ENCODE peak calls at places on chromosomes 5 and 9, in four cellular contexts. Q is H9; H is effector memory CD4-positive, alpha-beta T cell; Z is aorta. X is an unnamed sample. For H3K9me3, the result is how much of the 10 kb centered on the place peaks cover.

GRCh38 chr5:62596691-62597090 is 18.1 kb downstream of the LRRC70 start:
- DNase-seq in Q (no peak), H (no peak), Z (no peak), X (no peak)

GRCh38 chr9:93197670-93198069 is 13.7 kb downstream of the WNK2 start:
- DNase-seq in Q (no peak), H (no peak), Z (no peak), X (no peak)

GRCh38 chr5:64612349-64612961 is 77.8 kb upstream of the SHISAL2B start:
- DNase-seq in Q (peak), H (no peak), Z (no peak), X (no peak)

GRCh38 chr9:23372703-23373102 is 453.3 kb downstream of the ELAVL2 start:
- DNase-seq in Q (no peak), H (no peak), Z (no peak), X (no peak)

GRCh38 chr9:38681747-38682227 is 38.1 kb downstream of the FAM240B start:
- DNase-seq in Q (no peak), H (no peak), Z (no peak), X (no peak)

GRCh38 chr9:68500457-68501158 is 40.1 kb downstream of the TMEM252 start:
- DNase-seq in Q (no peak), H (no peak), Z (no peak), X (no peak)

GRCh38 chr9:89497978-89498844 is at the start of gene SEMA4D:
- DNase-seq in Q (peak), H (peak), Z (peak), X (no peak)

GRCh38 chr9:91902465-91903125 is 47.4 kb downstream of the ROR2 start:
- DNase-seq in Q (no peak), H (no peak), Z (no peak), X (no peak)

GRCh38 chr5:98796197-98796972 is 22.9 kb downstream of the RGMB start:
- DNase-seq in Q (peak), H (peak), Z (no peak), X (peak)

GRCh38 chr9:17795708-17796107 is 216.8 kb downstream of the SH3GL2 start:
- DNase-seq in Q (no peak), H (no peak), Z (peak), X (no peak)

GRCh38 chr9:128724744-128725211 is 851 bp upstream of the ZDHHC12 start:
- DNase-seq in Q (peak), H (peak), Z (peak), X (no peak)

GRCh38 chr9:29555452-29555851 is 1982.2 kb upstream of the C9orf72 start:
- DNase-seq in Q (no peak), H (no peak), Z (no peak), X (no peak)

GRCh38 chr5:1265461-1266455 is 29.1 kb downstream of the TERT start:
- DNase-seq in Q (no peak), H (no peak), Z (no peak), X (no peak)

GRCh38 chr9:115378758-115379157 is 260.8 kb upstream of the TNC start:
- DNase-seq in Q (no peak), H (no peak), Z (no peak), X (no peak)

GRCh38 chr5:56406838-56407237 is 173.7 kb upstream of the ANKRD55 start:
- DNase-seq in Q (no peak), H (no peak), Z (no peak), X (no peak)

GRCh38 chr5:135934939-135935338 is 19.8 kb downstream of the LECT2 start:
- DNase-seq in Q (no peak), H (no peak), Z (no peak), X (no peak)

GRCh38 chr9:133119461-133120342 is 1.3 kb downstream of the RALGDS start:
- DNase-seq in Q (no peak), H (no peak), Z (no peak), X (no peak)

GRCh38 chr9:83583151-83584014 is 39.6 kb upstream of the IDNK start:
- DNase-seq in Q (peak), H (no peak), Z (peak), X (peak)

GRCh38 chr5:174688441-174689354 is 35.7 kb upstream of the MSX2 start:
- DNase-seq in Q (peak), H (no peak), Z (no peak), X (no peak)

GRCh38 chr9:99823392-99824377 is 2.0 kb downstream of the NR4A3 start:
- DNase-seq in Q (peak), H (peak), Z (peak), X (peak)

GRCh38 chr9:88777498-88778312 is 213.6 kb upstream of the S1PR3 start:
- DNase-seq in Q (no peak), H (no peak), Z (peak), X (no peak)

GRCh38 chr9:90726215-90726614 is 75.4 kb upstream of the SYK start:
- DNase-seq in Q (peak), H (no peak), Z (no peak), X (no peak)

GRCh38 chr5:180596668-180597231 is 5.5 kb upstream of the SCGB3A1 start:
- DNase-seq in Q (no peak), H (no peak), Z (no peak), X (no peak)

GRCh38 chr9:117555964-117556629 is 141.2 kb upstream of the ASTN2 start:
- DNase-seq in Q (peak), H (no peak), Z (no peak), X (no peak)

GRCh38 chr5:30890377-30890776 is 303.1 kb upstream of the CDH6 start:
- DNase-seq in Q (no peak), H (no peak), Z (no peak), X (no peak)

GRCh38 chr9:75134495-75134894 is 46.2 kb downstream of the OSTF1 start:
- DNase-seq in Q (no peak), H (no peak), Z (no peak), X (no peak)

GRCh38 chr5:2201832-2202231 is 319.1 kb upstream of the IRX4 start:
- DNase-seq in Q (no peak), H (no peak), Z (no peak), X (no peak)

GRCh38 chr5:171484460-171484899 is 65.0 kb downstream of the FGF18 start:
- DNase-seq in Q (no peak), H (peak), Z (no peak), X (peak)

GRCh38 chr9:134778841-134779411 is 101.7 kb upstream of the FCN2 start:
- DNase-seq in Q (peak), H (no peak), Z (peak), X (no peak)

GRCh38 chr9:79940919-79941318 is 369.2 kb downstream of the TLE4 start:
- DNase-seq in Q (no peak), H (no peak), Z (no peak), X (no peak)

GRCh38 chr5:33091571-33092363 is 349.0 kb upstream of the TARS1 start:
- DNase-seq in Q (no peak), H (no peak), Z (no peak), X (no peak)

GRCh38 chr5:164335837-164336236 is 830.4 kb downstream of the MAT2B start:
- DNase-seq in Q (no peak), H (no peak), Z (no peak), X (no peak)

DNA sequence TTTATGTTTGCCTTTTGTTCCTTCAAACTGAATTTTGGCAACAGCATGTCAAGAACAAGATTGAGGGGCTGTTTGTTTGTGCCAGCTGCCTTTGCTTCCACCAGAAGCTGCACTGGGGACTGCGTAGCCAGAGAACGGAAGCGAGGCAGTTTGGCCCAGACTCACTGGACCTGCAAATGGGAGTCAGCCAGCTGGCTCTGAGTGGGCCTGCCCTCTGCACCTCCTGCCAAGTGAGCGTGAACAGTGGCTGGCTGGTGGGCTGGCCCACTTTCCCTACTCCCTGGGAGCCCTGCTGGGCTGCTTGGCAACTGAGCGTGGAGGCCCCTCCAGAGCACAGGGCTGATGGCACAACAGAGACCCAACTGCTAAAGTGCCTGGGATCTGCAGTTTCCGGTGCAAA is 111.6 kb downstream of the GALNT10 start:
- DNase-seq in Q (no peak), H (no peak), Z (peak), X (no peak)
- H3K27ac ChIP-seq in Q (no peak), H (no peak), Z (peak), X (no peak)

DNA sequence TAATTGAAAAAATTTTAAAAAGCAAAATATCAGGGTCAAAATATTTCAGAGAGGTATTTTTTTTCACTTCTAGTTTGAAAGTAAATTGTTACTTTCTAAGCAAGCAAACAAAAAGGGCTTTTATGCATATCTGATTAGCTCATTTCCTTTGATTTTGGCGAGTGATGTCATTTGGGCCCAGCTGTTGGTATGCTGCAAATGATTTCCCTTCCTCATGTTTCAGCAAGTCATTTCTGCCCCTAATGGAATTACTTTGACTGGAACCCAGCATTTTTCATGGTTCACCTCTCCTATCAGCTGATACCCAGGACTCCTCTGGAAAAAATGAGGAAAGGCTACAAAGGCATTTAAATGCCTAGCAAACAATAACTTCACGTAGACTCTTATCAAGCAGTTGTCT is 500.6 kb downstream of the EBF1 start:
- DNase-seq in Q (no peak), H (no peak), Z (no peak), X (no peak)
- H3K9me3 ChIP-seq in Q (under half), H (under half), Z (under half), X (under half)

GRCh38 chr5:141040763-141041426 is 10.3 kb upstream of the PCDHB1 start:
- DNase-seq in Q (peak), H (peak), Z (peak), X (peak)
- H3K27ac ChIP-seq in Q (peak), H (no peak), Z (no peak), X (no peak)

DNA sequence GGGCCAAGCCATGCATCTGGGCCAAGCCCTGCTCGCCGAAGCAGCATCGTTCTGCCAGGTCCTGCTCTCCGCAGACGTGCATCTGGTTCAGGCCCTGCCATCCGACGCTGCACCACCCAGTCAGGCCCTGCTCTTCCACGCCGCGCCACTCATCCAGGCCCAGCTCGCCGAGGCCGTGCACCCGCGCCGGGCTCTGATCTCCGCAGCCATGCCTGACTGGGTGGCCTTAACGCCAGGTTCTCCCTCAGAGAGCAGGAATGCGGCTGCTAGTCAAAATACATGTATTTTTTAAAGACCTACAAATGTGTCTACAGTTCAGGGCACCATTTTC is 891.1 kb upstream of the CTNND2 start:
- DNase-seq in Q (no peak), H (no peak), Z (no peak), X (no peak)
- H3K9me3 ChIP-seq in Q (under half), H (under half), Z (under half), X (under half)

GRCh38 chr5:144335561-144335960 is 164.9 kb downstream of the KCTD16 start:
- DNase-seq in Q (no peak), H (no peak), Z (no peak), X (no peak)
- H3K27ac ChIP-seq in Q (no peak), H (no peak), Z (no peak), X (no peak)

GRCh38 chr9:138059196-138059595 is 181.6 kb downstream of the CACNA1B start:
- DNase-seq in Q (no peak), H (no peak), Z (peak), X (no peak)
- H3K9me3 ChIP-seq in Q (under half), H (under half), Z (under half), X (under half)

DNA sequence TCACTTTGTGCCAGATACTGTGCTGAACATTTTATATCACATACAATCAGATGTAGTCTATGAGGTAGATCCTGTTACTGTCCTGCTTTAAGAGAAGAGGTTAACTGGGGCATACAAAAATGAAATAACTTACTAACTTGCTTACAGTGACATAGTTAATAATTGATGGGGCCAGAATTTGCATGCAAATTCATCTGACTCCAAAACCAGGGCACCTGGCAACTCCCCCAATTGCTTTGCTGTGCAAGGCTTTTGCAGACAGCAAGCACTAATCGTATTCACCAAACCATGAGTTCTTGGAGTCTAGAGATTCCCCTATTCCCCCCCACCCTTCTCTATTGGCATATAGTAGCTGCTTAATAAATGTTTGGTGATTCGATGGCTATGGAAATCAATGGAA is 155.9 kb downstream of the TTLL11 start:
- DNase-seq in Q (no peak), H (no peak), Z (no peak), X (no peak)
- H3K27ac ChIP-seq in Q (no peak), H (no peak), Z (no peak), X (no peak)

GRCh38 chr5:6181147-6181729 is 197.1 kb downstream of the MED10 start:
- DNase-seq in Q (peak), H (no peak), Z (no peak), X (no peak)
- H3K9me3 ChIP-seq in Q (under half), H (under half), Z (under half), X (under half)

X was measured in naive thymus-derived CD4-positive, alpha-beta T cell.